ENCODE peak calls at places on chromosome 4, in four cellular contexts. Z, A, B and L are unnamed samples.

GRCh38 chr4:152458801-152459302 is 77.0 kb downstream of the FBXW7 start:
- DNase-seq in Z (peak), B (no peak), A (no peak), L (no peak)

GRCh38 chr4:149555146-149555545 is 260.5 kb downstream of the IQCM start:
- DNase-seq in Z (no peak), A (no peak), B (no peak), L (no peak)

GRCh38 chr4:42570221-42570620 is 86.7 kb downstream of the ATP8A1 start:
- DNase-seq in B (no peak), A (no peak), Z (no peak), L (peak)

GRCh38 chr4:20847124-20847747 is 147.0 kb downstream of the PACRGL start:
- DNase-seq in Z (no peak), A (no peak), B (no peak), L (no peak)

GRCh38 chr4:188987011-188987410 is 847.8 kb downstream of the TRIML1 start:
- DNase-seq in B (no peak), Z (no peak), A (no peak), L (no peak)

GRCh38 chr4:111449657-111450056 is 695.6 kb upstream of the FAM241A start:
- DNase-seq in B (no peak), A (no peak), Z (no peak), L (no peak)

GRCh38 chr4:64670647-64671046 is 261.4 kb upstream of the TECRL start:
- DNase-seq in A (no peak), B (no peak), Z (no peak), L (no peak)

GRCh38 chr4:100208964-100209363 is 18.7 kb upstream of the DDIT4L start:
- DNase-seq in Z (peak), B (no peak), A (no peak), L (no peak)

GRCh38 chr4:89724716-89725115 is 112.2 kb downstream of the SNCA start:
- DNase-seq in B (no peak), Z (peak), A (no peak), L (no peak)

GRCh38 chr4:158253350-158253980 is 43.2 kb downstream of the TMEM144 start:
- DNase-seq in A (no peak), B (no peak), Z (peak), L (peak)

GRCh38 chr4:11700751-11701226 is 272.1 kb upstream of the HS3ST1 start:
- DNase-seq in Z (peak), A (no peak), B (no peak), L (no peak)

GRCh38 chr4:184896868-184897715 is 71.3 kb upstream of the ACSL1 start:
- DNase-seq in Z (no peak), B (no peak), A (no peak), L (no peak)

GRCh38 chr4:10096201-10096975 is 20.2 kb downstream of the WDR1 start:
- DNase-seq in Z (peak), B (no peak), A (no peak), L (no peak)

GRCh38 chr4:25865586-25865985 is 2.8 kb upstream of the SEL1L3 start:
- DNase-seq in Z (no peak), B (peak), A (peak), L (no peak)

GRCh38 chr4:9927317-9928007 is 93.8 kb downstream of the SLC2A9 start:
- DNase-seq in A (no peak), Z (no peak), B (no peak), L (no peak)

GRCh38 chr4:187432310-187432709 is 563.3 kb upstream of the ZFP42 start:
- DNase-seq in Z (no peak), B (no peak), A (no peak), L (no peak)

GRCh38 chr4:1539132-1539755 is 133.0 kb upstream of the NKX1-1 start:
- DNase-seq in B (no peak), A (no peak), Z (no peak), L (no peak)

GRCh38 chr4:128571747-128572146 is 237.8 kb upstream of the JADE1 start:
- DNase-seq in A (no peak), Z (peak), B (no peak), L (no peak)

DNA sequence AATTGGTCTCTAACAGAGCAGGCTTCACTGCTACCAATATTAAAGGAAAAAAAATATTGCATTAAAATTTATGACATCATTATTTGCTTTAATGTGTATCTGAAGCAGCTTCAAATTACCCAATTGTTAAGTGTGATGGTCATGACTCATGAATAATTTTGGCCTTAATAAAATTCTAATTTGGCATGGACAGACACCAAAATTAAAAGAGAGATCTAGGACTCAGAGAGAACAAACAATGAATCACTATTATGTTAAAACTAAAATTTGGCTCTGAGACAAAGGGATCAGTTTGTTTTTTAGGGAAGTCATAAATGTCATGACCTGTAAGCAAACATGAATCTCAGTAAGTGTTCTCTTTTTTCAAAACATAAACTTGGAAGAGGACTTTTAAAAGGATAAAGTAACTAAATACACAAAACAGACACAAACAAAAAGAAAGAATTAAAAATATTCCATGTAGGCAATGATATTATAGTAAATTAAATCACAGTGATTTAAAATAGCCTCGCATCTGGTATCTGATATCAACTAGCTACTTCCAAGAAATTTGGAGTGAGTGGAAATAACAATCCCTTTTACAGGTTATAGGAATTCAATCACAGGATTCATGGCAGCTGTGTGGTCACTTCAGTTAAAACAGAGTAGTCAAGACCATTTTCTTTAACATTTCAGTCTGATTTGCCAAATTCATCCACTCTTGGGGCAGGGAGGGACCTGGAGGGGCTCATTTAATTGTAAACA is 11.6 kb downstream of the VEGFC start:
- DNase-seq in Z (no peak), A (no peak), B (no peak), L (no peak)
- H2BK15ac ChIP-seq in Z (no peak), A (no peak), B (no peak), L (no peak)

DNA sequence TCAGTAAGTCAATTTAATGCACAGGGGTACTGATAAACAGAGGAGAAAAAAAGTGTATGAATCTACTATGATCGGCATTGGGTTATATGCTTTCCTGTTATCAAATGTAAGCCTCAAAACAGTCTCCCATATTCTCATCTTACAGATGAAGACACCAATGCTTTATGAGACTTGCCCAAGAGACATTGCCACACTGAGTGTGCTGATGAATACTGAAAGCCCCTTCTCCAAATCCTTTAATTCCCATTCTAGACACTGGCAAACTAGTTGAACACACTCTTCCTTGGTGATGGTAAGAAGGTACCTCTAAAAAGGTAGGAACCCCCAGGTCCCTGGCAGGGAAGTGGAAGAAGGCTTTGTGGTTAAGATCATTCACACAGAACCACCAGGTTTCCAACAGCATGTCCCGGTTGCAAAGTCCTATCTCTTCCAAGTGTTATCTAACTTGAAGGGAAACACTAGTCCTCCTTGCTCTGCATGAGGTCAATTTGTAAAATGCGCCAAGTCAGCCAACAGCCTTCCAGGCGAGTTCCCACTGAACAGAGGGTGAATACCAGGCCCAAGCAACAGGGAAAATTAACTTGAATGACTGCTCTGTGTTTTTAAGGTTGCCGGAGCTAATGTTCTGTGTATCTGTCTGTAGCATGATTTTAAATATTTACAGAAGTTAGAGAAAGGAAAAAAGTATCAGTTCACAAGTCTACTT is 5.1 kb downstream of the SETD7 start:
- DNase-seq in B (no peak), A (peak), Z (peak), L (no peak)
- H3K9ac ChIP-seq in B (no peak), A (no peak), Z (peak), L (no peak)

GRCh38 chr4:41435509-41435908 is 102.4 kb upstream of the LIMCH1 start:
- DNase-seq in A (no peak), Z (no peak), B (no peak), L (no peak)

GRCh38 chr4:41433361-41433760 is 104.6 kb upstream of the LIMCH1 start:
- DNase-seq in B (no peak), Z (no peak), A (no peak), L (no peak)

GRCh38 chr4:41438564-41438963 is 99.4 kb upstream of the LIMCH1 start:
- DNase-seq in A (no peak), B (no peak), Z (peak), L (no peak)

GRCh38 chr4:41437264-41437566 is 100.7 kb upstream of the LIMCH1 start:
- DNase-seq in A (no peak), Z (peak), B (no peak), L (no peak)

DNA sequence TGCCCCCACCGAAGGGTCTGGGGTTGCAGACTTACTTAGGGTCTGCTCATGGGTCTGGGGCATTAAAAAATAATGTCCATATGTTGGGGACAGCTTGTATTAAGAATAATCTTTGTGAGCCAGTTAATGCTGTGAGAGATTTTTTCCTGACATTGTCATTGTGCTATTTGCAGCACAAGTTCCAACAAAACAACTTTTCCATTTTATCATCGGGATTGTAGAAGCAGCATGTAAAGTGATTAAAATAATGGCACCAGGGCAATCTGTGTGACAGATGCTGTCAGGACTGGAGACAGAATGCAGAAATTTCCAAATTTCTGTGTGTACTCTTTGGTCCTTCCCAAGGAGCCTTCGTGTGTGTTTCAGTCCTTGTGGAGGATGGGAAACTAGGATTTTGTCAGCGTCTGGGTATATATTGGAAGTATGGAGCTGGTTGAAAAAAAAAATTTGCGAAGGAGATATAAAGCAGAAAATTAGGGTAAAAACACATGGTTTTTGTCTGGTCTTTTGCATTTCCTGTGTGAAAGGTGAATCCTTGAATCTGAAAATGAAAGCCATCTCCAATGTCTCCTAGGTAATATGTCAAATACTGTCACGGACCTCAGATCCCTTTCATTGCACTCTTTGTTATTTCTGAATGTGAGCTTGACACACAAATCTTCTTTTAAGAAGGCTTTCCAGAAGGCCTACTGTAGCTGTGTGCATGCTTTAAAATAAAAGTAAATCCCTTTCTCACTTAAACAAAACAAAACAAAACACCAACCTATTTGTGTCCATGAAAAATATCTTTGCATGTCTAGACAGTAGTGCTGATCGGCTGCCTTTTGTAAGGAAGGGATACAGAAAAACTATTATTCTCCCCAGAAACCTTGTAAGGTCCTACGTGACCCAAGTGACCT is 101.3 kb upstream of the LIMCH1 start:
- DNase-seq in A (no peak), B (no peak), Z (no peak), L (no peak)
- H2BK12ac ChIP-seq in A (no peak), B (no peak), Z (no peak), L (no peak)

GRCh38 chr4:86934147-86934771 is 552 bp upstream of the AFF1 start:
- DNase-seq in A (no peak), B (no peak), Z (no peak), L (no peak)
- H2BK15ac ChIP-seq in A (no peak), B (no peak), Z (no peak), L (no peak)

GRCh38 chr4:46506876-46507275 is 116.9 kb upstream of the GABRA2 start:
- DNase-seq in Z (peak), B (no peak), A (no peak), L (no peak)

GRCh38 chr4:46505131-46505530 is 115.2 kb upstream of the GABRA2 start:
- DNase-seq in Z (no peak), A (no peak), B (no peak), L (no peak)

GRCh38 chr4:46503739-46504138 is 113.8 kb upstream of the GABRA2 start:
- DNase-seq in B (no peak), A (no peak), Z (peak), L (no peak)

DNA sequence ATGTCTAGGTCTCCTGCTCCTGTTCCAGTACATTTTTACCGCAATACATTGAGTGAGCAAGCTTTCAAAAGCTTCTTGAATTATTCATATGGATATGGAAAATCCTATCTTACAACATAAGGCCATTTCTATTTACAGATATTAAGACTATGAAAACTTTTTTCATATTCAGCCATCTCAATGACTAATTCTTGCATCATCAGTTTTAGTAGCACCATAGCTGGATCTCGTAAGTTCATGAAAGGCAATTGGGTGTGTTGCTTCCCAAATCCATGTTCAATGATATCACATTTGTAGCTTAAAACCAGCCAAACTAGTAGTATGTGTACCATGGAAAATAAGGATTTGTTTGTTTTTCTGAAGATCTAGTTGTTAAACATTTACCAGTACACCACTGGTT is 118.3 kb upstream of the GABRA2 start:
- DNase-seq in Z (no peak), A (no peak), B (no peak), L (no peak)
- H3K9ac ChIP-seq in Z (no peak), A (no peak), B (no peak), L (no peak)

GRCh38 chr4:161554372-161554990 is 609.3 kb downstream of the FSTL5 start:
- DNase-seq in B (no peak), Z (peak), A (no peak), L (no peak)
- H2BK12ac ChIP-seq in B (no peak), Z (no peak), A (no peak), L (no peak)

DNA sequence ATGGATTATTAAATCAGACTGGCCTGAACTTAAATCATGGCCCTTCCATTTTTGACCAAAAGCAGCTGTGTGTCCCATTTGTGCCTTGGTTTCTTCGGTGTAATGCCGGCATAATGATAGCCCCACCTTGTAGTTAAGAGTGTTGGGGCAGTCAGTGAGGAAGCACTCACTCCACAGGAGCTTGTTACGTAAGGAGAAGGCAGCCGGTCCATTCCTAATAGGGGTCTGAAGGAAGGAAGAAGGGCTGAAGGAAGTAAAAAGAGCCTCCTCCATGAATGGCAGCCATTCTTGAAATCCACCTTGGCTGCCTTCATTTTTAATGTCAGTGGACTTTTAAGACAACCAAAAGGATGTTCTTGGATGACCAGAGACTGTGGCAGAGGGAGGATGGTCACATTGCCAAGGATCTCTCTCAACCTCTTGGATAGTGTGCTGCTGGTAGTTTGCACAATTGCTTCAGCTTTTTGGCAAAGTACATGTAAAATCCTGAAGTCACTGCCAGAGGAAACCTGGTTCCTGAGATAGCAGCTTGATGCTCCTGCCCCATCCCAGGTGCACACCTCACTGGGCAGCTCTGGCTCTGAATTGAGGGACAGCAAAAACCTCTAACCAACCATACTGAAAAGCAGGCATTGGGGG is 113.5 kb downstream of the PTTG2 start:
- DNase-seq in Z (no peak), A (no peak), B (no peak), L (no peak)
- H2BK15ac ChIP-seq in Z (no peak), A (no peak), B (no peak), L (no peak)

GRCh38 chr4:3821580-3822229 is 55.5 kb downstream of the ADRA2C start:
- DNase-seq in Z (no peak), B (no peak), A (no peak), L (no peak)
- H3K9ac ChIP-seq in Z (no peak), B (no peak), A (no peak), L (peak)

GRCh38 chr4:87425711-87426110 is 3.3 kb downstream of the NUDT9 start:
- DNase-seq in Z (no peak), A (no peak), B (no peak), L (no peak)
- H2BK12ac ChIP-seq in Z (no peak), A (no peak), B (no peak), L (no peak)